ENCODE peak calls at places on chromosomes 13 and 19, in five cellular contexts. N is neural progenitor cell; L is aorta; Z is Kasumi-1; J is CD4-positive, alpha-beta T cell. S is an unnamed sample.

GRCh38 chr19:13007292-13008045 is 12.2 kb downstream of the NFIX start:
- DNase-seq in L (peak), N (no peak), J (no peak), Z (no peak), S (peak)

GRCh38 chr13:50915562-50915961 is 6.0 kb downstream of the RNASEH2B start:
- DNase-seq in Z (peak), J (no peak), N (peak), L (no peak), S (no peak)

GRCh38 chr19:1408300-1409203 is 1.2 kb downstream of the DAZAP1 start:
- DNase-seq in Z (peak), L (peak), N (peak), J (peak), S (peak)

GRCh38 chr13:73556902-73557301 is 498.1 kb downstream of the KLF5 start:
- DNase-seq in N (no peak), Z (no peak), J (no peak), L (no peak), S (no peak)

GRCh38 chr13:95553614-95554385 is 1.3 kb downstream of the CLDN10 start:
- DNase-seq in Z (no peak), N (peak), L (no peak), J (no peak), S (no peak)

GRCh38 chr13:30398601-30399072 is 23.7 kb upstream of the UBE2L5 start:
- DNase-seq in L (no peak), J (no peak), Z (no peak), N (no peak), S (peak)

GRCh38 chr13:21913010-21913409 is 242.1 kb downstream of the FGF9 start:
- DNase-seq in J (no peak), L (no peak), N (peak), Z (no peak), S (no peak)

GRCh38 chr13:32314968-32315254 is 252 bp downstream of the ZAR1L start:
- DNase-seq in J (no peak), Z (peak), N (peak), L (no peak), S (peak)

GRCh38 chr19:3397266-3398022 is 31.1 kb downstream of the NFIC start:
- DNase-seq in Z (no peak), L (no peak), N (peak), J (no peak), S (no peak)

GRCh38 chr19:16226878-16227836 is 29.4 kb downstream of the AP1M1 start:
- DNase-seq in J (peak), N (no peak), Z (no peak), L (no peak), S (no peak)

GRCh38 chr19:18221815-18222725 is 4.2 kb downstream of the PDE4C start:
- DNase-seq in L (no peak), J (no peak), N (no peak), Z (no peak), S (no peak)

GRCh38 chr19:55647732-55648656 is at the start of gene CCDC106:
- DNase-seq in L (peak), J (no peak), N (peak), Z (peak), S (peak)

GRCh38 chr13:43963726-43964125 is 84.0 kb downstream of the LACC1 start:
- DNase-seq in N (peak), J (no peak), Z (peak), L (no peak), S (no peak)

GRCh38 chr19:19050731-19051130 is 13.1 kb upstream of the SLC25A42 start:
- DNase-seq in J (no peak), N (no peak), L (no peak), Z (no peak), S (no peak)

GRCh38 chr13:29532136-29532535 is 63.4 kb downstream of the SLC7A1 start:
- DNase-seq in N (no peak), L (no peak), J (no peak), Z (no peak), S (peak)

GRCh38 chr13:60759499-60759898 is 362.5 kb downstream of the TDRD3 start:
- DNase-seq in L (no peak), J (no peak), N (peak), Z (no peak), S (no peak)

GRCh38 chr13:104968876-104969275 is 1566.6 kb downstream of the EFNB2 start:
- DNase-seq in L (no peak), N (no peak), Z (no peak), J (no peak), S (no peak)

GRCh38 chr13:70795484-70795883 is 687.2 kb upstream of the KLHL1 start:
- DNase-seq in L (no peak), Z (peak), N (no peak), J (no peak), S (no peak)

GRCh38 chr19:32291876-32292275 is 53.5 kb upstream of the ZNF507 start:
- DNase-seq in N (no peak), J (no peak), L (no peak), Z (no peak), S (no peak)

GRCh38 chr13:110914293-110915056 is 394 bp downstream of the ANKRD10 start:
- DNase-seq in L (peak), Z (peak), J (peak), N (peak), S (peak)

GRCh38 chr13:112124100-112124499 is 57.2 kb downstream of the SOX1 start:
- DNase-seq in Z (no peak), J (no peak), N (no peak), L (no peak), S (no peak)

GRCh38 chr13:102035969-102036368 is 365.9 kb downstream of the FGF14 start:
- DNase-seq in J (no peak), L (no peak), Z (no peak), N (no peak), S (no peak)

S was measured in AG10803.